ENCODE peak calls at places on chromosomes 7 and 10, in four cellular contexts. P, S, F and V are unnamed samples.

GRCh38 chr10:104123397-104123796 is 1.4 kb downstream of the SFR1 start:
- DNase-seq in P (no peak), S (no peak), F (no peak), V (peak)

GRCh38 chr10:122855745-122856144 is 10.1 kb upstream of the CUZD1 start:
- DNase-seq in S (no peak), P (no peak), F (no peak), V (no peak)

GRCh38 chr7:119172043-119172442 is 947.5 kb downstream of the ANKRD7 start:
- DNase-seq in S (no peak), F (no peak), P (no peak), V (no peak)

GRCh38 chr7:113199841-113200240 is 81.5 kb upstream of the SMIM30 start:
- DNase-seq in S (no peak), P (no peak), F (peak), V (peak)

GRCh38 chr7:1709900-1710299 is 39.8 kb downstream of the ELFN1 start:
- DNase-seq in F (no peak), S (no peak), P (no peak), V (peak)

GRCh38 chr7:29113384-29114102 is 32.8 kb downstream of the CPVL start:
- DNase-seq in F (peak), P (no peak), S (peak), V (peak)

GRCh38 chr7:146591976-146592375 is 475.4 kb downstream of the CNTNAP2 start:
- DNase-seq in S (no peak), P (no peak), F (no peak), V (no peak)

GRCh38 chr7:105879782-105880181 is 3.4 kb upstream of the ATXN7L1 start:
- DNase-seq in F (no peak), S (no peak), P (no peak), V (no peak)

GRCh38 chr10:119404719-119405504 is 137.6 kb downstream of the RGS10 start:
- DNase-seq in S (no peak), F (no peak), P (no peak), V (no peak)

GRCh38 chr10:48306870-48307531 is 524 bp downstream of the MAPK8 start:
- DNase-seq in F (peak), S (peak), P (peak), V (peak)

GRCh38 chr7:15977663-15978062 is 291.2 kb upstream of the MEOX2 start:
- DNase-seq in P (no peak), F (peak), S (no peak), V (peak)

GRCh38 chr7:80330434-80330833 is 181.4 kb downstream of the GNAT3 start:
- DNase-seq in S (no peak), P (no peak), F (no peak), V (peak)

GRCh38 chr7:100803398-100804161 is 23.7 kb downstream of the EPHB4 start:
- DNase-seq in P (peak), F (peak), S (peak), V (peak)

GRCh38 chr10:91598211-91598981 is 34.5 kb downstream of the PPP1R3C start:
- DNase-seq in P (no peak), F (peak), S (no peak), V (peak)

GRCh38 chr10:110841767-110842267 is 29.9 kb upstream of the PDCD4 start:
- DNase-seq in S (peak), P (no peak), F (no peak), V (no peak)

GRCh38 chr7:24422611-24423010 is 138.6 kb downstream of the NPY start:
- DNase-seq in S (no peak), P (no peak), F (no peak), V (no peak)

GRCh38 chr7:35185908-35186731 is 67.8 kb downstream of the TBX20 start:
- DNase-seq in S (no peak), P (peak), F (peak), V (peak)

GRCh38 chr7:144720139-144720538 is 115.7 kb downstream of the TPK1 start:
- DNase-seq in P (no peak), S (no peak), F (peak), V (peak)

GRCh38 chr7:16970732-16971495 is 89.1 kb upstream of the AGR3 start:
- DNase-seq in P (no peak), F (no peak), S (no peak), V (no peak)

GRCh38 chr7:38373155-38373554 is 99.7 kb upstream of the TARP start:
- DNase-seq in S (no peak), F (no peak), P (no peak), V (peak)

GRCh38 chr10:34121125-34121973 is 693.7 kb downstream of the PARD3 start:
- DNase-seq in S (no peak), P (no peak), F (no peak), V (no peak)

GRCh38 chr10:101087965-101088364 is 26.2 kb downstream of the KAZALD1 start:
- DNase-seq in S (no peak), P (no peak), F (no peak), V (no peak)

GRCh38 chr7:22730921-22731654 is 4.1 kb downstream of the IL6 start:
- DNase-seq in P (no peak), S (no peak), F (peak), V (peak)

GRCh38 chr7:150685219-150686029 is at the start of gene GIMAP2:
- DNase-seq in P (no peak), S (no peak), F (no peak), V (peak)

GRCh38 chr7:119935418-119936025 is 337.5 kb upstream of the KCND2 start:
- DNase-seq in F (no peak), S (no peak), P (no peak), V (peak)

GRCh38 chr7:134527979-134528371 is 608 bp downstream of the AKR1B10 start:
- DNase-seq in P (no peak), F (peak), S (no peak), V (peak)

GRCh38 chr7:94656925-94657731 is 1.2 kb upstream of the SGCE start:
- DNase-seq in S (no peak), F (peak), P (no peak), V (peak)

GRCh38 chr7:151390594-151391357 is 19.1 kb downstream of the WDR86 start:
- DNase-seq in P (no peak), S (no peak), F (no peak), V (no peak)

GRCh38 chr7:92714767-92715166 is 121.6 kb downstream of the CDK6 start:
- DNase-seq in P (no peak), S (no peak), F (no peak), V (peak)

GRCh38 chr7:47568569-47568968 is 13.3 kb downstream of the TNS3 start:
- DNase-seq in F (no peak), S (no peak), P (no peak), V (no peak)

GRCh38 chr7:101664893-101665471 is 35.9 kb upstream of the MYL10 start:
- DNase-seq in P (no peak), F (no peak), S (no peak), V (no peak)

GRCh38 chr7:140004672-140005071 is 58.1 kb downstream of the PARP12 start:
- DNase-seq in S (no peak), P (no peak), F (no peak), V (no peak)

GRCh38 chr10:73865459-73866442 is 8.6 kb downstream of the CAMK2G start:
- DNase-seq in F (no peak), P (peak), S (peak), V (no peak)

GRCh38 chr10:124315599-124316270 is 103.0 kb downstream of the OAT start:
- DNase-seq in S (no peak), F (peak), P (no peak), V (peak)

GRCh38 chr10:79260803-79261740 is 86.2 kb upstream of the PPIF start:
- DNase-seq in P (no peak), S (no peak), F (no peak), V (peak)

GRCh38 chr10:78577673-78578072 is 491.1 kb upstream of the ZMIZ1 start:
- DNase-seq in P (no peak), S (peak), F (no peak), V (no peak)

GRCh38 chr10:116978906-116979305 is 26.1 kb downstream of the SHTN1 start:
- DNase-seq in S (no peak), P (no peak), F (no peak), V (no peak)

GRCh38 chr7:25725483-25725882 is 426.5 kb upstream of the NFE2L3 start:
- DNase-seq in P (no peak), S (no peak), F (no peak), V (no peak)

GRCh38 chr7:25726180-25726579 is 425.8 kb upstream of the NFE2L3 start:
- DNase-seq in F (no peak), S (no peak), P (no peak), V (no peak)

GRCh38 chr7:25716421-25716820 is 435.6 kb upstream of the NFE2L3 start:
- DNase-seq in P (no peak), S (no peak), F (peak), V (peak)

GRCh38 chr7:25722856-25723255 is 429.1 kb upstream of the NFE2L3 start:
- DNase-seq in F (no peak), S (no peak), P (no peak), V (no peak)

GRCh38 chr7:25720427-25720826 is 431.6 kb upstream of the NFE2L3 start:
- DNase-seq in F (peak), S (no peak), P (no peak), V (peak)
- TF ChIP-seq CTCF in F (peak), S (peak), P (peak), V (peak)

DNA sequence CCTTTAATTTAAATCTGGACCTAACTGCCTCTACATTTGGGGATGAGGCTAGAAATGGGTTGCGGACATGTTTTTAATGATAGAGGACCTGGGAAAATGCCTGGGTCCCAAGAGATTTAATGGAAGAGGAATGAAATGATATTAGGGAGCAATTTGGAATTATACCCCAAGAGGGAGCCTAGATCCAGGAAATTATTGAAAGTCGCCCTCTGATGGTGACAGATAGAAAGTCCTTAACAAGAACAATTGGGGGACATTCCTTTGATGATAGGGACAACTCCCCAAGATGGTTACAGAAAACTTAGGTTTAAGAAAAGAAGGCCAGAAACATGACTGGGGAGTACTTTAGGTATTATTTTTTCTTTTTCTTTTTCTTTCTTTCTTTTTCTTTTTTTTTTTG is 9.5 kb upstream of the TSGA13 start:
- DNase-seq in P (no peak), S (no peak), F (peak), V (peak)
- H3K4me3 ChIP-seq in P (no peak), S (no peak), F (no peak), V (no peak)

GRCh38 chr7:98288064-98288823 is 6.8 kb downstream of the BRI3 start:
- DNase-seq in S (no peak), F (no peak), P (no peak), V (no peak)

GRCh38 chr7:98285132-98286092 is 3.9 kb downstream of the BRI3 start:
- DNase-seq in F (no peak), P (no peak), S (no peak), V (no peak)

GRCh38 chr7:98286093-98286525 is 4.6 kb downstream of the BRI3 start:
- DNase-seq in F (peak), P (peak), S (peak), V (peak)

GRCh38 chr7:98287486-98287959 is 6.0 kb downstream of the BRI3 start:
- DNase-seq in S (peak), F (no peak), P (no peak), V (no peak)

DNA sequence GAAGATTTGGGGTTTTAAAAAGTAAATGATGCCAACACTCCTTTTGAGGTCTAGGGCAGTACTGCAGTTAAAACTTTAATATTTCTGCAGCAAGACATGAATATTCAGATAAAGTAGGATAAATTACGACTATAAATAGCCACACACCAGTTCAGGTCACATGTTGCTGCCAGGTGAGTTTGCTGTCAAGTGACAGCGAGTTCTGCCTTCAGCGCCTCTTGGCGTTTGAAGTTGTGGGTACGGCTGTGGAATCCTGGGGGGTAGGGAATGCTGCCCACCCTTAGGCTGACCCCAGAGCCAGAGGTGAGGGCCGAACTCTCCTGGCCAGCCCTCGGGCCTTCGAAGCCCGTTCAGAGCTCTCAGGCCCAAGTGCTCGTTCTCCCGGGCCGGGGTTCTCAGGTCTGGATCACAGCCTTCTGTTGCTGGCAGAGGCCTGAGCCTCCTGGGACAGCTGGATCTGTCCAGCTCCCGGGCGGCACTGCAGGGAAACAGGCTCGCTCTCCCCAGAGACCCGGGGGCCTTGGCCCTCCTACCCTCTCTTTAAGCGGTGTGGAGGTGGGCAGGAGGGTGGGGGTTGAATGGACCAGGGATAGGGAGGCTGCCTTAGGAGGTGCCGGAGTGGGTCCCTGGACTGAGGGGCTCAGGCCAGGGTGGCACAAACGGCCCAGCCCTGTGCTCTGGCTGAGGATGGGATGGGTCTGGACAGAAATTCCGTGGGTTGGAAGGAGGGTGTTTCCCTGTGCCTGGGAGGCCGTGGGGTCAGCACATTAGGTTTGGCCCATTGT is 5.4 kb downstream of the BRI3 start:
- DNase-seq in S (no peak), P (peak), F (no peak), V (no peak)
- TF ChIP-seq CTCF in S (no peak), P (no peak), F (no peak), V (no peak)

DNA sequence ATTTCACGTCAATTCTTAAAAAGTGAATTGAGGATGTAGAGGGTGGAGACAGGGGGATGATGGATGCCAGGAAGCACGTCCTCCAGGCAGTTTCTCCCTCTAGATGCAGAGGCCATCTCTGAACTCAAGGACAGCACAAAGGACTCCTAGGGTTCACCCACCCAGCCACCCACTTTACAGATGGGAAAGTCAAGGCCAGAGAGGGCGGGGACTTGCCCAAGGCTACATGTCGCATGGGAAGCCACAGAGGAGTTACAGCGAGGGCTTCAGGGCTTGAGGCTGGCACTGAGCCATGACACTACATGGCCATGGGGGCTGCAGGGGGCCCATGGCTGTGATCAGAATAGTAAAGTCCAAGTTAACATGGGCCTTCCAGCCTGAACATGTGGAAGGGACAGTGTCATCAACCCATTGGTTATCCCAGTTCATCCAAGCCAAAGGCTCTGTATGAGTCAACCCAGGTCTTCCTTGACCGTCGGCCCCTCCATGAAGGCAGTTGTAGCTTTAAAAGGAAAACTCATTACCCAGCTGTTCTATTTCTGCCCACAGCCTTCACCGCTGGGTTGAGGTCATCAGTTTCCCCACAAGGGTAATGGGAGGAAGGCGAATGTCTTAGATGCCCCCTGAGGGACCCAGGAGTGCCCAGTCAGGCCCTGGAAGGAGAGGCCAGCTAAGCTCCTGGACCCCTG is 24.3 kb upstream of the KPNA7 start:
- DNase-seq in S (no peak), P (no peak), F (no peak), V (no peak)
- H3K4me3 ChIP-seq in S (no peak), P (no peak), F (no peak), V (no peak)

DNA sequence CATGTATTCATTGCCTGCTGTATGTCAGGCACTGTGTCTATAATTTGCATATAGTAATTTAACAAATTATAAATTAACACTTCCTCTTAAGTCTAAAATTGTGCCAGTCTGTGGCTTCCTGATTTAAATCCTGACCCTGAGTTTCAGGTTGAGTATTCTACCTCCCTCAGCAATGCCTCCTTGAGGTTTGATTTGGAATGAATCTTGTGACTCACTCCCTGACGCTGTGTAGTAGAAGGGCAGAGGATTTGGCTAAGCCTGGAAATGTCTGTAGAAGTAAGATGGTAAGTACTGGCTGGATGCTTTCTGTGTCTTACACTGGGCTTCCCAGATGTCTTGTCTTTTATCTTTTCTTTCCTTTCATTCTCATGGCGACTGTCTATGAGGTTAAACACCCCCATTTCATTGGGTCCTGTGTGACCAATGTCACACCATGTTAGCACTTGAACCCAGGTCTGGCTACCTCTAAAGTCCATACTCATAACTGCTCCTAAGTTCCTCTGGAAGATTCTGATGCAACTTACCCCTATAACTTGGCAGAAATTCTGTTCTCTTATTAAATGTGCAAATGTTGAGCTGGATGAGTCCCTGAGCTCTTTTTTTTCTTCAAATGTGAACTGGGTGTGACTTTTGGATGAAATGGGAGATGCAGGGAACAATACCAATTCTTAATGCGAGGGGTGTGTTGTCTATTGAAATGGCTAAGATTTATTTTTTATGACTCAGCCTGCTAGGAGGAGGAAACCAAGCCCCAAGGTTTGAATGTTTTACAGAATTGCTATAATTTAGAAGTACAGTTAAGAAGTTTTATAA is 48.5 kb downstream of the PLCE1 start:
- DNase-seq in F (peak), S (no peak), P (no peak), V (peak)
- TF ChIP-seq CTCF in F (peak), S (no peak), P (no peak), V (peak)

GRCh38 chr10:132961864-132962622 is 19.7 kb upstream of the CFAP46 start:
- DNase-seq in S (peak), P (peak), F (peak), V (peak)
- H3K4me3 ChIP-seq in S (peak), P (peak), F (peak), V (peak)

DNA sequence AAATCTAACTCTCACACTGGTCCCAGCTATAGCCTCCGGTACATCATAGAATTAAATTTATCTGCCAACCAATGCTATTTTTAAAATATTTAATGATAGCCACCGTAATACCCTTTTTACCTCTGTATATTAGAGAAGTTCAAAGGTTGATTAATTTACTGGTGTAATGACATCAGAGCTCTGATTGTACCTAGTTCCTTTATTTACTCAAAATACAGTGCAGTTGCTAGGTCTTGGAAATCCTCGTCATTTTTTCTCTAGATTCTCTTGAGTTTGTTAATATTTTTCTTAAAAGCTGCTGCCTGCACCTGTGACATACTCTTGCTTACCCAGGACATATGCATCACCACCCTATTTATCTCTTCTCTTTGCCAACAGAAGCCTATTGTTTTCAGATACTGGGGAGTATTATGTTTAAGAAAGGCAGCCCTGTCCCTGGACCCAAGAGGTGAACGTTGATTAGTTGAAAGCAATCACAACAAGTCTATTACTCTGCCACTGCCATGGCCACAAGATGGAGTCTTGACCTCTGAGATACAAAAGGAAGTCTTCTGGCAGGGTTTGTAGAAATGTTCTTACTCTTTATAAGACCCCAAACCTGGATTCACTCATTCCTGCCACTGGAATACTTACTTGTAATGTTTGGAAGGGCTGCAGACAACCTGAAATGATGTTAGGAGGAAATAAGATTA is 25.6 kb upstream of the TMEM26 start:
- DNase-seq in S (no peak), P (no peak), F (no peak), V (no peak)
- TF ChIP-seq CTCF in S (no peak), P (no peak), F (peak), V (no peak)

GRCh38 chr7:18532813-18533212 is 37.3 kb downstream of the HDAC9 start:
- DNase-seq in S (no peak), F (no peak), P (no peak), V (no peak)
- H3K4me3 ChIP-seq in S (no peak), F (no peak), P (no peak), V (no peak)